ENCODE peak calls at places on chromosomes 2 and 18, in ten cellular contexts. W is NAMALWA; E is T-helper 9 cell; C is HFFc6; G is activated CD8-positive, alpha-beta memory T cell treated with anti-CD3 and anti-CD28 coated beads, Interleukin-2, amount 50 U/mL, for 48 hours; J is neural crest cell; T is sciatic nerve; R is mesendoderm; A is NCI-H446 treated with DMSO at 0.1 percent for 48 hours; H is germinal center. O is an unnamed sample.

GRCh38 chr2:112166801-112167499 is 28.8 kb downstream of the FBLN7 start:
- DNase-seq in E (no peak), C (no peak), H (no peak), A (no peak), W (no peak), R (no peak), T (peak), G (no peak), J (no peak), O (no peak)

GRCh38 chr2:120679526-120679925 is 56.1 kb upstream of the GLI2 start:
- DNase-seq in C (no peak), R (no peak), J (no peak), T (no peak), G (no peak), W (no peak), H (no peak), A (no peak), E (no peak), O (no peak)

GRCh38 chr2:53342248-53342647 is 425.4 kb upstream of the CHAC2 start:
- DNase-seq in J (no peak), C (no peak), A (no peak), W (no peak), G (no peak), H (no peak), T (no peak), R (no peak), E (no peak), O (no peak)

GRCh38 chr2:233063269-233063975 is 3.3 kb downstream of the INPP5D start:
- DNase-seq in C (no peak), E (no peak), T (peak), J (no peak), H (peak), A (no peak), G (peak), R (peak), W (peak), O (peak)

GRCh38 chr18:23503038-23503966 is at the start of gene RMC1:
- DNase-seq in J (peak), G (peak), R (peak), W (peak), T (peak), A (peak), H (peak), E (peak), C (peak), O (peak)

GRCh38 chr2:120767486-120768005 is 31.9 kb downstream of the GLI2 start:
- DNase-seq in T (no peak), A (no peak), G (no peak), R (no peak), W (no peak), C (no peak), H (no peak), J (no peak), E (no peak), O (no peak)

GRCh38 chr2:95018861-95019550 is 6.5 kb upstream of the MAL start:
- DNase-seq in T (no peak), E (no peak), W (no peak), G (no peak), J (no peak), C (no peak), A (no peak), R (no peak), H (no peak), O (no peak)

GRCh38 chr2:190696792-190697398 is 48.0 kb downstream of the NAB1 start:
- DNase-seq in G (no peak), E (no peak), J (no peak), H (no peak), T (no peak), W (no peak), A (no peak), C (no peak), R (peak), O (no peak)

GRCh38 chr2:112794841-112795240 is 10.5 kb upstream of the IL1A start:
- DNase-seq in R (no peak), H (no peak), E (no peak), T (no peak), W (no peak), C (no peak), A (no peak), G (no peak), J (no peak), O (no peak)